ENCODE peak calls at places on chromosome 17, in ten cellular contexts. F is AG04449; O is HCT116; H is heart left ventricle; M is CD8-positive, alpha-beta T cell; R is IMR-90; C is choroid plexus epithelial cell; X is A549; N is psoas muscle; T is AG04450. U is an unnamed sample.

GRCh38 chr17:2685696-2686095 is 25.9 kb downstream of the CLUH start:
- DNase-seq in F (no peak), O (no peak), H (peak), M (no peak), R (no peak), C (no peak), X (no peak), N (no peak), T (no peak), U (no peak)

GRCh38 chr17:50149425-50150353 is 788 bp downstream of the PPP1R9B start:
- DNase-seq in F (no peak), O (no peak), H (peak), M (no peak), R (peak), C (peak), X (peak), N (peak), T (no peak), U (peak)

GRCh38 chr17:52027620-52028019 is 130.9 kb downstream of the CA10 start:
- DNase-seq in F (peak), O (no peak), H (no peak), M (no peak), R (no peak), C (peak), X (peak), N (no peak), T (no peak), U (no peak)

GRCh38 chr17:4678448-4679026 is 25.4 kb downstream of the PELP1 start:
- DNase-seq in F (peak), O (peak), H (no peak), M (no peak), R (peak), C (peak), X (peak), N (no peak), T (peak), U (no peak)

GRCh38 chr17:43570518-43570928 is 24.4 kb upstream of the ETV4 start:
- DNase-seq in F (no peak), O (no peak), H (no peak), M (no peak), R (peak), C (no peak), X (peak), N (no peak), T (peak), U (no peak)

GRCh38 chr17:3685174-3685812 is 10.7 kb downstream of the P2RX5 start:
- DNase-seq in F (no peak), O (no peak), H (no peak), M (no peak), R (no peak), C (no peak), X (no peak), N (no peak), T (no peak), U (no peak)

GRCh38 chr17:78172284-78173024 is 4.1 kb downstream of the SYNGR2 start:
- DNase-seq in F (no peak), O (no peak), H (peak), M (no peak), R (peak), C (peak), X (peak), N (peak), T (no peak), U (no peak)

GRCh38 chr17:61201211-61201610 is 198.4 kb upstream of the TBX2 start:
- DNase-seq in F (peak), O (no peak), H (no peak), M (no peak), R (peak), C (peak), X (peak), N (no peak), T (peak), U (no peak)

GRCh38 chr17:74599023-74599399 is 6.9 kb upstream of the CD300LD start:
- DNase-seq in F (no peak), O (no peak), H (no peak), M (no peak), R (no peak), C (no peak), X (no peak), N (no peak), T (no peak), U (no peak)

GRCh38 chr17:63780507-63780906 is 6.5 kb downstream of the DDX42 start:
- DNase-seq in F (no peak), O (peak), H (no peak), M (no peak), R (peak), C (peak), X (peak), N (no peak), T (no peak), U (no peak)

GRCh38 chr17:29407856-29408255 is 17.7 kb downstream of the TAOK1 start:
- DNase-seq in F (no peak), O (no peak), H (no peak), M (no peak), R (peak), C (no peak), X (no peak), N (no peak), T (no peak), U (no peak)

GRCh38 chr17:29241015-29241963 is 5.4 kb upstream of the CRYBA1 start:
- DNase-seq in F (peak), O (peak), H (peak), M (no peak), R (peak), C (peak), X (peak), N (peak), T (peak), U (no peak)

GRCh38 chr17:36657763-36658490 is 56.5 kb downstream of the MRM1 start:
- DNase-seq in F (no peak), O (no peak), H (no peak), M (no peak), R (no peak), C (peak), X (peak), N (no peak), T (no peak), U (no peak)

GRCh38 chr17:3773511-3773910 is 27.5 kb downstream of the ITGAE start:
- DNase-seq in F (no peak), O (no peak), H (no peak), M (no peak), R (peak), C (peak), X (peak), N (no peak), T (peak), U (no peak)

GRCh38 chr17:37461668-37462067 is 28.0 kb upstream of the DUSP14 start:
- DNase-seq in F (no peak), O (no peak), H (no peak), M (no peak), R (peak), C (no peak), X (no peak), N (no peak), T (no peak), U (no peak)

GRCh38 chr17:55764610-55765009 is 13.8 kb downstream of the PCTP start:
- DNase-seq in F (no peak), O (no peak), H (no peak), M (no peak), R (no peak), C (no peak), X (no peak), N (no peak), T (no peak), U (no peak)

GRCh38 chr17:5800646-5801045 is 216.3 kb upstream of the NLRP1 start:
- DNase-seq in F (no peak), O (no peak), H (no peak), M (no peak), R (no peak), C (no peak), X (no peak), N (no peak), T (no peak), U (no peak)

GRCh38 chr17:72021417-72022041 is 99.3 kb upstream of the SOX9 start:
- DNase-seq in F (no peak), O (no peak), H (no peak), M (no peak), R (no peak), C (no peak), X (no peak), N (no peak), T (no peak), U (no peak)

GRCh38 chr17:75850928-75851692 is 4.0 kb downstream of the WBP2 start:
- DNase-seq in F (no peak), O (no peak), H (peak), M (no peak), R (no peak), C (peak), X (no peak), N (peak), T (no peak), U (no peak)

GRCh38 chr17:62043140-62043539 is 21.9 kb downstream of the MED13 start:
- DNase-seq in F (no peak), O (no peak), H (no peak), M (no peak), R (no peak), C (no peak), X (no peak), N (no peak), T (no peak), U (no peak)

GRCh38 chr17:67336859-67337258 is 29.5 kb downstream of the PSMD12 start:
- DNase-seq in F (no peak), O (no peak), H (no peak), M (no peak), R (no peak), C (no peak), X (no peak), N (no peak), T (no peak), U (no peak)

GRCh38 chr17:78538033-78538776 is 39.0 kb downstream of the DNAH17 start:
- DNase-seq in F (no peak), O (no peak), H (no peak), M (no peak), R (no peak), C (no peak), X (no peak), N (no peak), T (no peak), U (no peak)

GRCh38 chr17:35577826-35578194 is 561 bp downstream of the PEX12 start:
- DNase-seq in F (no peak), O (no peak), H (no peak), M (no peak), R (peak), C (peak), X (no peak), N (no peak), T (no peak), U (no peak)

GRCh38 chr17:50355336-50355700 is 9.4 kb downstream of the XYLT2 start:
- DNase-seq in F (no peak), O (no peak), H (no peak), M (no peak), R (no peak), C (no peak), X (no peak), N (no peak), T (no peak), U (no peak)

GRCh38 chr17:60139438-60140285 is 10.1 kb upstream of the CA4 start:
- DNase-seq in F (no peak), O (peak), H (peak), M (peak), R (peak), C (peak), X (peak), N (peak), T (peak), U (peak)

GRCh38 chr17:49515196-49515770 is 20.2 kb downstream of the NGFR start:
- DNase-seq in F (peak), O (peak), H (peak), M (no peak), R (peak), C (peak), X (peak), N (peak), T (peak), U (no peak)

GRCh38 chr17:2909164-2909852 is 113.1 kb downstream of the RAP1GAP2 start:
- DNase-seq in F (no peak), O (no peak), H (no peak), M (no peak), R (no peak), C (no peak), X (no peak), N (no peak), T (no peak), U (no peak)

GRCh38 chr17:72004476-72005331 is 116.1 kb upstream of the SOX9 start:
- DNase-seq in F (no peak), O (no peak), H (no peak), M (no peak), R (no peak), C (no peak), X (no peak), N (no peak), T (no peak), U (no peak)

GRCh38 chr17:82548681-82549303 is 29.3 kb downstream of the FOXK2 start:
- DNase-seq in F (no peak), O (no peak), H (no peak), M (no peak), R (no peak), C (peak), X (no peak), N (no peak), T (no peak), U (no peak)

GRCh38 chr17:58289869-58290268 is 9.1 kb upstream of the MPO start:
- DNase-seq in F (no peak), O (no peak), H (no peak), M (no peak), R (no peak), C (no peak), X (no peak), N (no peak), T (no peak), U (no peak)

GRCh38 chr17:31900877-31901276 is 631 bp downstream of the UTP6 start:
- DNase-seq in F (no peak), O (no peak), H (no peak), M (no peak), R (peak), C (peak), X (no peak), N (no peak), T (no peak), U (no peak)
- H3K4me3 ChIP-seq in F (peak), O (peak), H (peak), M (peak), R (peak), C (peak), X (peak), N (peak), T (peak), U (peak)

DNA sequence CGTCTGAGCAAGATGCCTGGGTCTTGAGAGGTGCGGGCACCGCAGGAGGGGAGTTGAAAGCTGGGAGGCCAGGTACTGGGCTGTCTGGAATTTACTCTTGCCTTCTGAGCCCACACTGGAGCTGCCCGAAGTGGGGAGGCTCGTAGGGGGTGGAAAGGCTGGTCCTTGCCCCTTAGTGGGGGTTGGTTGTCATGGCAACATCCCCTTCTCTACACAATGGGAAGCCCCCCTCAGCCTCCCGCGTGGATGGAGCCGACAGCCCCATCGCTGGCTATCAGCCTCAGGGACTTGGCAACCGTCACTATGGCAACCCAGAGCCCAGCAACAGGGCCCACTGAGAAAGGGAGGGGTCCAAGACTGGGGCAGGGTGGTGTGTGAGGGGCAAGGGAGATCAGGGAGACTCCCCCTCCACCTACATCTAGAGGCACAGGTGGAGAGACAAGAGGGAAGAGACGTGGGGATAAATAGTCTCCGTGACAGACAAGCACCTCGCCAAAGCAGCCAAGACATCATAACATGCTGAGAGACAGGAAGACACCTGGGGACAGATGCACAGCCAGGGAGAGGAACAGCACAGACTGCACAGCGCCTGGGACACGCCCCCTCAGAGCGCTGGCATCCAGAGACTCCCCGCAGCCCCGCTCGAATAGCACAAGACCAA is 5.3 kb upstream of the DNAH2 start:
- DNase-seq in F (no peak), O (no peak), H (peak), M (no peak), R (no peak), C (peak), X (no peak), N (no peak), T (no peak), U (no peak)
- H3K4me3 ChIP-seq in F (no peak), O (no peak), H (no peak), M (no peak), R (no peak), C (no peak), X (no peak), N (no peak), T (no peak), U (no peak)

DNA sequence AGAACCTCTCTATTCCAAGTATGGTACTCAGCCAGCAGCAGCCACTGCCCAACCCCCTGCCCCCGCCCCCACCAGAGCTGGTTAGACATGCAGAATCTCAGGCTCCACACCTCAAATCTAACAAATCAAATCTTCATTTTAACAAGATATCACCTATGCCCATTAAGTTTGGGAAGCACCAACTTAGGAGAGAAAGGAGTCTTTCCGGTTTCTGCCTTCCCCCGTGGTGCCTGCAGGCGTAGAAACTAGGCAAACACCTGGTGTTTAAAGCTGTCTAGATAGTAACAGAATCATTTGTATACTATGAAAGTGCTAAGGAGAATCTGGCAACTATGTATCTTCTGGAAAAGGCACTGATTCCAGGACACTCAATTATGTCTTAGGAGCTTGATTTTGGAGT is 166.6 kb downstream of the STX8 start:
- DNase-seq in F (no peak), O (no peak), H (no peak), M (no peak), R (no peak), C (no peak), X (no peak), N (no peak), T (no peak), U (no peak)
- H3K4me3 ChIP-seq in F (no peak), O (no peak), H (no peak), M (no peak), R (no peak), C (no peak), X (no peak), N (no peak), T (no peak), U (no peak)

GRCh38 chr17:32929288-32929574 is 1.3 kb downstream of the TMEM98 start:
- DNase-seq in F (no peak), O (no peak), H (no peak), M (no peak), R (peak), C (no peak), X (no peak), N (no peak), T (no peak), U (no peak)

GRCh38 chr17:32928527-32929287 is 754 bp downstream of the TMEM98 start:
- DNase-seq in F (no peak), O (no peak), H (no peak), M (no peak), R (peak), C (peak), X (no peak), N (no peak), T (no peak), U (no peak)

GRCh38 chr17:32927724-32928526 is at the start of gene TMEM98:
- DNase-seq in F (no peak), O (no peak), H (peak), M (no peak), R (peak), C (no peak), X (no peak), N (peak), T (no peak), U (no peak)

GRCh38 chr17:32930512-32930911 is 2.6 kb downstream of the TMEM98 start:
- DNase-seq in F (no peak), O (no peak), H (no peak), M (no peak), R (no peak), C (no peak), X (no peak), N (no peak), T (no peak), U (no peak)

GRCh38 chr17:32929588-32929987 is 1.6 kb downstream of the TMEM98 start:
- DNase-seq in F (no peak), O (no peak), H (no peak), M (no peak), R (no peak), C (no peak), X (no peak), N (no peak), T (no peak), U (no peak)
- H3K4me3 ChIP-seq in F (peak), O (no peak), H (peak), M (no peak), R (peak), C (peak), X (no peak), N (no peak), T (peak), U (no peak)

GRCh38 chr17:69059458-69060205 is 1.1 kb downstream of the ABCA9 start:
- DNase-seq in F (no peak), O (no peak), H (no peak), M (no peak), R (no peak), C (peak), X (no peak), N (no peak), T (no peak), U (no peak)
- H3K4me3 ChIP-seq in F (no peak), O (no peak), H (peak), M (no peak), R (no peak), C (peak), X (no peak), N (peak), T (no peak), U (no peak)

DNA sequence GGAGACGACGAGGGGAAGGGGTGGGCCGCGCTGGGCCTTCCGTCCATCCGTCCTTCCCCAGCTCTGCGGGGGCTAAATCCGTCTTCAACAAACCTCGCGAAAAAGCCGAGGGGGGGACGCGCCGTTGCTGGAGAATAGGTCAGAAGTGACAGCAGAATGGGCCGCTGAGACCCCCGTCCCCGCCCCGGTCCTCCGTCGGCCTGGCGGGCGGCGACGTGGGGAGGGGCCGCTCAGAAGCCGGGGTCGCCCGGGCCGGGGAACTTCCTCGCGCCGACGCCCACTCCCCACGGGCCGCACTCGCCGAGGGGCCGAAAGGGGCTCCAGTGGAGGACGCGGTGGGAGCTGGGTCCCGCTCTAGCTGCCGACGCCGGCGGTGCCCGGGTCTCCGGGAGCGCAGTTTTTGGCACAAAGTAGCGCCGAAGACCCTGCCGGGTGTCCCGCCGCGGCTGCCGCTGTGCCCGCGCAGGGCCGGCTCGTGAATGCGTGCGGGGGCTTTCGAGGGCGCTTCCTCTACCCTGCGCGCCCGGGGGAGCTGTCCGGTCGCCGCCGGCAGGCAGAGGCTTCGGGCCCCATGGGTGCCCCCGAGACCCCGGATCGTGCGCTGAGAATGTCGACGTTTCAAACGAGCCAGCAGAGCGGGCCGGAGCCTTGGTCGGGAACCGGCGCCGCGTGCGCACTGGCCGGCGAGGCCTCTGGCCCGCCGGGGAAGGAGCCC is 46.4 kb upstream of the SLC38A10 start:
- DNase-seq in F (no peak), O (no peak), H (peak), M (no peak), R (no peak), C (no peak), X (no peak), N (no peak), T (no peak), U (no peak)
- H3K4me3 ChIP-seq in F (peak), O (no peak), H (peak), M (no peak), R (peak), C (peak), X (no peak), N (peak), T (peak), U (no peak)

GRCh38 chr17:17831208-17832039 is 5.4 kb downstream of the SREBF1 start:
- DNase-seq in F (no peak), O (no peak), H (no peak), M (no peak), R (no peak), C (no peak), X (no peak), N (no peak), T (no peak), U (no peak)
- H3K4me3 ChIP-seq in F (no peak), O (no peak), H (no peak), M (no peak), R (no peak), C (no peak), X (no peak), N (no peak), T (no peak), U (no peak)

DNA sequence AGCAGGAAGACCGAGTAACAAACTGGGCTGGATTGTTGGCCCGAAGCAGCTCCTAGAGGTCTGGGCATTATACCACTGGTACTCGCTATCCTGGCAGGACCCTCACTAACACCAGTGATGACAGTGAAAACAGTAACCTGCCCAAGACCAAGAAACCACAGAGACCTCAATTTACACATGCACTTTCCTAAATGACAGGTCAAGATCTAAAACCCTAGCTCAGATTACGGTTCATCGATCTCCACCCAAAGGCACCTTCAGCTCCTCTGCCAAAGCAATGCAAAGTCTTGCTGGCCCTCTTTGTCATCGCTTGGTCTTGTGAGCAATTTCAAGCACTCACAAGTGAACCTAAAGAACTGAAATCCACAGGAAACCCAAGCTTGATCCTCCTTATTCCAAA is 1.5 kb downstream of the PIP4K2B start:
- DNase-seq in F (no peak), O (no peak), H (no peak), M (no peak), R (peak), C (peak), X (no peak), N (no peak), T (no peak), U (no peak)
- H3K4me3 ChIP-seq in F (peak), O (peak), H (peak), M (peak), R (peak), C (peak), X (peak), N (peak), T (peak), U (peak)